ENCODE peak calls at places on chromosomes 5 and 9, in seven cellular contexts. T is Panc1, V is HepG2, H is HCT116, F is K562, A is GM12878, Y is H1. B is an unnamed sample.

GRCh38 chr5:127967323-127967982 is 116.1 kb upstream of the SLC12A2 start:
- DNase-seq in H (no peak), V (no peak), A (no peak), T (no peak), F (no peak), Y (no peak), B (no peak)

GRCh38 chr9:99753436-99753835 is 68.2 kb upstream of the NR4A3 start:
- DNase-seq in F (no peak), H (no peak), V (no peak), T (no peak), Y (no peak), A (no peak), B (no peak)

GRCh38 chr9:114666841-114667240 is 9.2 kb upstream of the TEX53 start:
- DNase-seq in Y (no peak), A (no peak), V (no peak), T (no peak), H (no peak), F (no peak), B (no peak)

GRCh38 chr5:88885043-88885442 is 2.1 kb upstream of the MEF2C start:
- DNase-seq in Y (no peak), A (no peak), V (no peak), F (no peak), T (no peak), H (no peak), B (no peak)

GRCh38 chr5:139651502-139651862 is 3.3 kb downstream of the CXXC5 start:
- DNase-seq in H (no peak), V (no peak), F (no peak), Y (no peak), A (no peak), T (peak), B (no peak)

GRCh38 chr9:87112656-87113055 is 165.3 kb upstream of the GAS1 start:
- DNase-seq in H (no peak), V (no peak), Y (no peak), F (no peak), T (no peak), A (no peak), B (no peak)

GRCh38 chr9:32603914-32604852 is 31.2 kb upstream of the NDUFB6 start:
- DNase-seq in H (peak), F (no peak), T (no peak), A (no peak), Y (no peak), V (peak), B (no peak)

GRCh38 chr9:126317513-126317912 is 9.1 kb upstream of the MVB12B start:
- DNase-seq in A (no peak), T (no peak), H (no peak), F (no peak), V (peak), Y (no peak), B (no peak)

GRCh38 chr5:151002250-151002649 is 18.1 kb upstream of the GPX3 start:
- DNase-seq in F (peak), T (no peak), Y (no peak), H (peak), A (no peak), V (peak), B (peak)

GRCh38 chr5:151086905-151087360 is 6.1 kb upstream of the TNIP1 start:
- DNase-seq in V (no peak), F (no peak), T (no peak), Y (no peak), A (no peak), H (no peak), B (no peak)

GRCh38 chr9:129225815-129226214 is 47.8 kb upstream of the IER5L start:
- DNase-seq in H (no peak), Y (no peak), F (peak), V (no peak), T (no peak), A (no peak), B (peak)

GRCh38 chr5:132687995-132688394 is 14.2 kb downstream of the IL4 start:
- DNase-seq in V (no peak), A (no peak), H (no peak), Y (no peak), T (no peak), F (no peak), B (no peak)

GRCh38 chr5:36217992-36218391 is 23.7 kb downstream of the NADK2 start:
- DNase-seq in F (no peak), Y (no peak), T (no peak), H (no peak), A (no peak), V (no peak), B (no peak)

GRCh38 chr9:112041536-112042243 is 133.4 kb downstream of the SUSD1 start:
- DNase-seq in T (peak), F (no peak), H (peak), V (peak), A (no peak), Y (peak), B (no peak)

GRCh38 chr5:175216991-175217390 is 227.0 kb downstream of the DRD1 start:
- DNase-seq in H (no peak), V (no peak), Y (no peak), F (no peak), T (no peak), A (no peak), B (no peak)

GRCh38 chr5:171957591-171958251 is 48.7 kb downstream of the FBXW11 start:
- DNase-seq in V (peak), T (no peak), Y (no peak), A (peak), H (no peak), F (no peak), B (no peak)

GRCh38 chr9:117189121-117189520 is 225.7 kb downstream of the ASTN2 start:
- DNase-seq in Y (no peak), V (no peak), A (no peak), H (no peak), F (no peak), T (no peak), B (no peak)

GRCh38 chr5:177303925-177304391 is 359 bp downstream of the PRELID1 start:
- DNase-seq in T (no peak), F (peak), V (no peak), A (no peak), H (no peak), Y (no peak), B (peak)

GRCh38 chr5:38780950-38781349 is 64.9 kb upstream of the OSMR start:
- DNase-seq in T (no peak), Y (no peak), A (no peak), V (no peak), H (no peak), F (no peak), B (no peak)

GRCh38 chr5:131194725-131195124 is 24.0 kb downstream of the LYRM7 start:
- DNase-seq in T (no peak), A (no peak), H (no peak), V (no peak), F (no peak), Y (no peak), B (no peak)

GRCh38 chr9:110217656-110218099 is 9.7 kb upstream of the C9orf152 start:
- DNase-seq in H (peak), V (peak), F (no peak), T (no peak), Y (no peak), A (no peak), B (peak)

GRCh38 chr5:170509323-170509660 is 5.5 kb downstream of the KCNIP1 start:
- DNase-seq in H (no peak), Y (no peak), A (no peak), F (no peak), V (no peak), T (no peak), B (no peak)

GRCh38 chr9:120625222-120625621 is 45.3 kb upstream of the CDK5RAP2 start:
- DNase-seq in Y (no peak), A (no peak), T (no peak), H (no peak), F (no peak), V (no peak), B (no peak)

GRCh38 chr9:108586451-108586850 is 269.3 kb downstream of the ACTL7B start:
- DNase-seq in Y (no peak), F (no peak), A (no peak), V (no peak), H (no peak), T (no peak), B (no peak)

GRCh38 chr9:95018099-95018927 is 291.8 kb downstream of the AOPEP start:
- DNase-seq in A (no peak), Y (no peak), V (peak), H (peak), T (peak), F (no peak), B (no peak)

GRCh38 chr5:129973716-129974426 is 69.6 kb downstream of the CHSY3 start:
- DNase-seq in V (no peak), T (no peak), H (no peak), F (no peak), Y (no peak), A (no peak), B (no peak)

GRCh38 chr5:1463326-1464095 is 18.3 kb upstream of the SLC6A3 start:
- DNase-seq in H (no peak), Y (no peak), V (no peak), T (no peak), F (no peak), A (no peak), B (peak)

GRCh38 chr5:133113331-133114061 is 61.7 kb downstream of the HSPA4 start:
- DNase-seq in Y (no peak), F (no peak), A (no peak), V (no peak), T (no peak), H (no peak), B (no peak)

GRCh38 chr5:103690676-103691075 is 128.1 kb upstream of the NUDT12 start:
- DNase-seq in H (no peak), V (no peak), A (no peak), T (no peak), Y (no peak), F (no peak), B (no peak)
- TF ChIP-seq SIN3A in H (no peak), V (no peak), A (no peak), T (no peak), Y (no peak), F (no peak), B (no peak)

DNA sequence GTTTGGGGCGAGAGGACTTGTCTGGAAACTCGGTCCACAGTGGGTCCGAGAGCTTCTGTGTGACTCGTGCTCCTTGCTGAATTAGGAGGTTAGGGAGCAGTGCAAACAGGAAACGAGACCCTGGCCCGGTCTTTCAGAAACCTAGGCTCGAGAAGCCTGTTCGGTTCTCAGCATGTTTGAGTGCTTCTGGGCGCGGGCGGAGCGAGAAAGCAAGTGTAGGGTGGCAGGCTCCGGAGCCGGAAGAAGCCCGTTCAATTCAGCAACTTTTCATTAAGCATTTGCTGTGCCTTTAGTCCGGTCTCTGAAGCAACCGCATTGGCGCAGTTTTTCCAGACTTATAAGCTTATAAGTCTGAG is 547 bp downstream of the CLTA start:
- DNase-seq in Y (no peak), F (no peak), T (no peak), H (no peak), A (no peak), V (no peak), B (no peak)
- TF ChIP-seq SIN3A in Y (no peak), F (no peak), T (no peak), H (no peak), A (peak), V (no peak), B (no peak)

GRCh38 chr5:41338276-41338675 is 124.9 kb upstream of the C6 start:
- DNase-seq in T (no peak), H (no peak), A (no peak), V (no peak), Y (no peak), F (no peak), B (no peak)
- TF ChIP-seq SIN3A in T (no peak), H (no peak), A (no peak), V (no peak), Y (no peak), F (no peak), B (no peak)

GRCh38 chr5:105754056-105754455 is 1916.7 kb downstream of the EFNA5 start:
- DNase-seq in Y (no peak), F (no peak), T (no peak), A (no peak), V (no peak), H (no peak), B (no peak)

DNA sequence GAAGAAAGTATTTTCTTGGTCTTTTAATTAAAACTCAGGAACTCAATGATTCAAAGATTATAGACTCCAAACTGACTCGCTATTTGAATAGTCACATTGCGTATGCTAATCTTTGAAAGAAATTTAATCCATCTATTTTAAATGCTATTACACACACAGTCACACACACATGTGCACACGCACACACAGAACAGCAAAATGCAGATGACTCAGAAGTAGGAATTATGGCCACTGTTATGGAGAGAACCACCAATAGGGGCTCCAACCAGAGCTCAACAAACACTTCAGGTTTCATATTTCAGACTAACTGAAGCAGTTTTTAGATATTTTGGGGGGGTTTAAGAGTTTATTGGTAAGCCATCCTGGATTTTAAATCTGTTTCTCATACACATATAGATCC is 1917.9 kb downstream of the EFNA5 start:
- DNase-seq in A (no peak), V (no peak), Y (no peak), T (no peak), F (no peak), H (no peak), B (no peak)
- TF ChIP-seq SIN3A in A (no peak), V (no peak), Y (no peak), T (no peak), F (no peak), H (no peak), B (no peak)

DNA sequence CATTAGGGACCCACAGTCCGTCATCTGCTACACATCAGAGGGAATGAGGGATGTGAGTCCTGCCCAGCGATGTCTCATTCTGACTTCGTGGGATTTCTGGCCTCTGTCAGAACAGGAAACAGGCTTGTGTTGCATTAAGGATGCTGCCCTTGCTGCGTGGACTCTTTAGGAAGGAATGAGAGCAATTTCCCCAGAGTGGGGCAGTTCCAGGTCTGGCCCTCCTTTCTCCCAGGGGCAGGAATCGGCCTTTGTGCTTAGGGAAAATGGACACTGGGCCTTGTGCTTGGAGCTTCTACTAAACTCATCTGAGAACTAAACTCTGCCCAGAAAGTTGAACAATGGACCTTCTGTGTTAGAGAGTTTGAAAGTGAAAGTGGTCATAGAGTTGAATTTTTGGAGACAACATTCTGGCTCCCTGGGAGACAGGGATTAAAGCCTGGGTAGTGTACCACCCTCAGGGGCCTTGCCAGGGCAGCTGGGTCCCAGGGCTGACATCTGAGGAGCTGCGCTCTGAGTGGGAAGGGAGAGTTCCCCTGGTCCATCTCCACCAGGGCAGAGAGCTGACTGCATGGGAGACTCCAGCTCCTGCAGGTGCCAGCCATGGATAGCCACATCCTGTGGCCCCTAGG is 37.8 kb upstream of the S1PR3 start:
- DNase-seq in F (no peak), H (no peak), T (no peak), V (peak), Y (no peak), A (no peak), B (no peak)
- TF ChIP-seq SIN3A in F (no peak), H (no peak), T (no peak), V (no peak), Y (no peak), A (no peak), B (no peak)

GRCh38 chr9:97924386-97924785 is 2.1 kb upstream of the TRMO start:
- DNase-seq in A (no peak), Y (no peak), H (no peak), V (no peak), T (no peak), F (no peak), B (no peak)

GRCh38 chr9:97919217-97919813 is 3.0 kb downstream of the TRMO start:
- DNase-seq in Y (no peak), T (no peak), F (no peak), A (no peak), H (no peak), V (no peak), B (no peak)

GRCh38 chr9:97921959-97922905 is at the start of gene TRMO:
- DNase-seq in Y (peak), F (peak), V (peak), T (peak), H (peak), A (peak), B (peak)

GRCh38 chr9:97923529-97924108 is 1.3 kb upstream of the TRMO start:
- DNase-seq in V (peak), Y (no peak), T (peak), H (peak), F (peak), A (peak), B (peak)

GRCh38 chr9:97918641-97919040 is 3.7 kb downstream of the TRMO start:
- DNase-seq in T (no peak), Y (no peak), H (no peak), A (no peak), F (no peak), V (no peak), B (no peak)
- TF ChIP-seq SIN3A in T (no peak), Y (no peak), H (no peak), A (no peak), F (no peak), V (no peak), B (no peak)

GRCh38 chr5:163504091-163504931 is 1.1 kb upstream of the MAT2B start:
- DNase-seq in F (peak), Y (no peak), T (no peak), A (no peak), V (peak), H (no peak), B (peak)

GRCh38 chr5:163505049-163505474 is 357 bp upstream of the MAT2B start:
- DNase-seq in F (peak), T (no peak), H (no peak), V (no peak), A (no peak), Y (no peak), B (no peak)

GRCh38 chr5:163505475-163506457 is at the start of gene MAT2B:
- DNase-seq in H (peak), A (peak), Y (peak), F (peak), V (peak), T (peak), B (peak)

GRCh38 chr5:163506726-163507125 is 1.3 kb downstream of the MAT2B start:
- DNase-seq in F (no peak), T (no peak), V (no peak), A (no peak), H (no peak), Y (no peak), B (no peak)

GRCh38 chr5:163503106-163504090 is 2.0 kb upstream of the MAT2B start:
- DNase-seq in H (peak), V (peak), T (no peak), Y (peak), A (peak), F (peak), B (peak)
- TF ChIP-seq SIN3A in H (peak), V (no peak), T (no peak), Y (peak), A (no peak), F (no peak), B (peak)

DNA sequence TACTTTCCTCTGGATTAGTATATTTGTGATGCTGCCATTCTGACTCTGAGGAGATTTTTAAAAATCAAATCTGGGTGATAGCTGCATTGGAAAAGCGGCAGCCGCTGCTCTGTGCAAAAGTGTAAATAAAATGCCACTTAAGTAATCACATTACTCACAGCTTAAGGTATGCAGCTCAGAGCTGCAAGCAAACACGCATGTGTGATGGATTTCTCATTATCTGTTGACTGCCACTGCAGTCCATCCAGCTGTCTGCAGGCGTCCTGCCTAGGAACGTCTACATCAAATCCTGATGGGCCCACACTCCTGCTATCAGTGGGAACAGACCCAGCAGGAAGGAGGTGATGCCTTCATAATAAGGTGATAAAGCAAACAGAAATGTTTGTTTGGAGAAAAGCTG is 216.9 kb downstream of the SPOCK1 start:
- DNase-seq in T (peak), V (no peak), F (no peak), Y (no peak), A (no peak), H (no peak), B (no peak)
- TF ChIP-seq SIN3A in T (no peak), V (no peak), F (no peak), Y (no peak), A (no peak), H (no peak), B (no peak)